ENCODE peak calls at places on chromosomes 11 and 22, in six cellular contexts. A, Z, C, O, T and M are unnamed samples.
A peak's percentile ranks its signal among the peaks of the same experiment; 100 is the strongest.

GRCh38 chr11:17760102-17761029 is 25.8 kb downstream of the KCNC1 start:
- DNase-seq in A (no peak), Z (peak; percentile 25), C (no peak), O (peak; percentile 50), T (no peak), M (no peak)

GRCh38 chr11:45852712-45853101 is 5.4 kb downstream of the CRY2 start:
- DNase-seq in A (no peak), Z (no peak), C (no peak), O (no peak), T (no peak), M (no peak)

GRCh38 chr11:115924744-115925567 is 420.7 kb upstream of the CADM1 start:
- DNase-seq in A (peak; percentile 67), Z (no peak), C (no peak), O (no peak), T (no peak), M (no peak)

GRCh38 chr11:35115688-35116030 is 23.3 kb upstream of the CD44 start:
- DNase-seq in A (no peak), Z (no peak), C (no peak), O (no peak), T (no peak), M (no peak)

GRCh38 chr11:36304349-36304748 is 8.3 kb downstream of the PRR5L start:
- DNase-seq in A (no peak), Z (no peak), C (no peak), O (no peak), T (no peak), M (no peak)

GRCh38 chr11:77510095-77510494 is 36.2 kb upstream of the PAK1 start:
- DNase-seq in A (no peak), Z (no peak), C (no peak), O (no peak), T (no peak), M (no peak)

GRCh38 chr11:117691206-117691490 is 105.9 kb downstream of the DSCAML1 start:
- DNase-seq in A (no peak), Z (no peak), C (no peak), O (no peak), T (no peak), M (no peak)

GRCh38 chr11:96178014-96178745 is 164.8 kb downstream of the MAML2 start:
- DNase-seq in A (no peak), Z (no peak), C (no peak), O (no peak), T (no peak), M (no peak)

GRCh38 chr22:39039306-39040126 is 1.1 kb upstream of the APOBEC3F start:
- DNase-seq in A (no peak), Z (no peak), C (no peak), O (no peak), T (no peak), M (peak; percentile 10)

GRCh38 chr11:111285205-111286079 is 12.9 kb upstream of the POU2AF3 start:
- DNase-seq in A (no peak), Z (no peak), C (no peak), O (peak; percentile 22), T (no peak), M (no peak)

GRCh38 chr11:66883021-66883968 is 26.4 kb downstream of the LRFN4 start:
- DNase-seq in A (no peak), Z (peak; percentile 68), C (peak; percentile 30), O (peak; percentile 62), T (no peak), M (no peak)

GRCh38 chr11:48095779-48096470 is 115.6 kb downstream of the PTPRJ start:
- DNase-seq in A (no peak), Z (no peak), C (no peak), O (peak; percentile 30), T (no peak), M (no peak)

GRCh38 chr11:32198053-32198452 is 107.2 kb downstream of the RCN1 start:
- DNase-seq in A (no peak), Z (no peak), C (no peak), O (no peak), T (no peak), M (no peak)

GRCh38 chr11:116276051-116277044 is 496.4 kb downstream of the BUD13 start:
- DNase-seq in A (peak; percentile 2), Z (peak; percentile 77), C (no peak), O (peak; percentile 37), T (no peak), M (no peak)

GRCh38 chr22:50250555-50251471 is at the start of gene HDAC10:
- DNase-seq in A (no peak), Z (peak; percentile 90), C (peak; percentile 71), O (peak; percentile 69), T (no peak), M (no peak)

GRCh38 chr11:95596011-95596489 is 193.5 kb downstream of the FAM76B start:
- DNase-seq in A (no peak), Z (no peak), C (no peak), O (peak; percentile 59), T (no peak), M (no peak)

GRCh38 chr11:17552041-17552355 is 4.9 kb downstream of the OTOG start:
- DNase-seq in A (no peak), Z (no peak), C (no peak), O (no peak), T (no peak), M (no peak)

GRCh38 chr22:29606320-29606719 is 2.9 kb downstream of the NF2 start:
- DNase-seq in A (no peak), Z (no peak), C (no peak), O (no peak), T (no peak), M (no peak)

GRCh38 chr11:93500759-93501158 is 42.4 kb downstream of the SMCO4 start:
- DNase-seq in A (no peak), Z (no peak), C (no peak), O (no peak), T (no peak), M (no peak)

GRCh38 chr11:119664063-119664572 is 64.9 kb downstream of the NECTIN1 start:
- DNase-seq in A (peak; percentile 11), Z (no peak), C (no peak), O (no peak), T (peak; percentile 29), M (no peak)

GRCh38 chr22:46418827-46419226 is 83.3 kb downstream of the TRMU start:
- DNase-seq in A (no peak), Z (no peak), C (no peak), O (no peak), T (no peak), M (no peak)

GRCh38 chr11:10568486-10568941 is at the start of gene LYVE1:
- DNase-seq in A (no peak), Z (no peak), C (no peak), O (peak; percentile 47), T (peak; percentile 93), M (no peak)

GRCh38 chr11:93585758-93586157 is 42.6 kb upstream of the SMCO4 start:
- DNase-seq in A (peak; percentile 29), Z (no peak), C (no peak), O (peak; percentile 66), T (no peak), M (no peak)

GRCh38 chr11:117876341-117877119 is at the start of gene FXYD6:
- DNase-seq in A (no peak), Z (no peak), C (no peak), O (no peak), T (no peak), M (no peak)

GRCh38 chr22:46366801-46367706 is 31.5 kb downstream of the TRMU start:
- DNase-seq in A (no peak), Z (no peak), C (no peak), O (no peak), T (no peak), M (no peak)

GRCh38 chr11:92136792-92137191 is 87.8 kb upstream of the FAT3 start:
- DNase-seq in A (no peak), Z (no peak), C (no peak), O (no peak), T (no peak), M (no peak)

GRCh38 chr11:78860720-78861422 is 286.2 kb upstream of the NARS2 start:
- DNase-seq in A (no peak), Z (no peak), C (no peak), O (peak; percentile 24), T (no peak), M (no peak)

GRCh38 chr11:120280566-120281160 is 40.7 kb downstream of the POU2F3 start:
- DNase-seq in A (no peak), Z (no peak), C (no peak), O (no peak), T (no peak), M (no peak)

GRCh38 chr11:128294001-128294684 is 293.2 kb downstream of the ETS1 start:
- DNase-seq in A (no peak), Z (no peak), C (no peak), O (no peak), T (no peak), M (no peak)

GRCh38 chr11:27201454-27202302 is 161.1 kb downstream of the BBOX1 start:
- DNase-seq in A (no peak), Z (no peak), C (no peak), O (peak; percentile 59), T (no peak), M (peak; percentile 87)

GRCh38 chr11:57761301-57762234 is at the start of gene CTNND1:
- DNase-seq in A (peak; percentile 96), Z (no peak), C (peak; percentile 95), O (peak; percentile 98), T (peak; percentile 88), M (peak; percentile 93)

GRCh38 chr11:22657101-22657694 is 9.2 kb upstream of the GAS2 start:
- DNase-seq in A (no peak), Z (no peak), C (no peak), O (no peak), T (no peak), M (no peak)